ENCODE peak calls at places on chromosomes 6 and 20, in five cellular contexts. Q, T, B, N and C are unnamed samples.
A peak's percentile ranks its signal among the peaks of the same experiment; 100 is the strongest.

GRCh38 chr6:56510984-56511531 is 131.6 kb downstream of the DST start:
- DNase-seq in Q (no peak), T (peak; percentile 46), B (peak; percentile 34), N (peak; percentile 78), C (no peak)

GRCh38 chr6:168507730-168508129 is 66.7 kb downstream of the SMOC2 start:
- DNase-seq in Q (no peak), T (no peak), B (no peak), N (no peak), C (no peak)

GRCh38 chr6:84356907-84357306 is 129.5 kb upstream of the CEP162 start:
- DNase-seq in Q (no peak), T (no peak), B (no peak), N (no peak), C (no peak)

GRCh38 chr20:45098096-45098773 is 2.7 kb downstream of the KCNS1 start:
- DNase-seq in Q (no peak), T (no peak), B (no peak), N (no peak), C (peak; percentile 36)

GRCh38 chr6:53029761-53030160 is 34.7 kb upstream of the GSTA4 start:
- DNase-seq in Q (no peak), T (no peak), B (no peak), N (no peak), C (no peak)

GRCh38 chr20:19251958-19252669 is 39.7 kb downstream of the SLC24A3 start:
- DNase-seq in Q (no peak), T (no peak), B (no peak), N (no peak), C (peak; percentile 14)

GRCh38 chr6:146974346-146974745 is 229.9 kb upstream of the STXBP5 start:
- DNase-seq in Q (no peak), T (no peak), B (no peak), N (no peak), C (no peak)

GRCh38 chr6:26054937-26055669 is 32.1 kb upstream of the HFE start:
- DNase-seq in Q (peak; percentile 91), T (peak; percentile 89), B (peak; percentile 96), N (peak; percentile 97), C (peak; percentile 75)

GRCh38 chr20:20566523-20566922 is 145.9 kb downstream of the RALGAPA2 start:
- DNase-seq in Q (no peak), T (no peak), B (no peak), N (no peak), C (no peak)

GRCh38 chr6:87504440-87504839 is 31.7 kb downstream of the SLC35A1 start:
- DNase-seq in Q (no peak), T (no peak), B (peak; percentile 32), N (no peak), C (no peak)

GRCh38 chr6:4809999-4810918 is 34.1 kb downstream of the CDYL start:
- DNase-seq in Q (peak; percentile 68), T (no peak), B (peak; percentile 79), N (peak; percentile 86), C (no peak)

GRCh38 chr20:60976913-60977312 is 275.1 kb upstream of the CDH4 start:
- DNase-seq in Q (no peak), T (no peak), B (no peak), N (no peak), C (no peak)

GRCh38 chr6:148223424-148223842 is 119.2 kb upstream of the SASH1 start:
- DNase-seq in Q (no peak), T (no peak), B (peak; percentile 80), N (no peak), C (no peak)

GRCh38 chr6:11854418-11855165 is 76.0 kb upstream of the ADTRP start:
- DNase-seq in Q (peak; percentile 23), T (peak; percentile 35), B (peak; percentile 89), N (no peak), C (no peak)
- TF ChIP-seq MAFK in Q (no peak), T (peak; percentile 16), B (no peak), N (no peak), C (no peak)

DNA sequence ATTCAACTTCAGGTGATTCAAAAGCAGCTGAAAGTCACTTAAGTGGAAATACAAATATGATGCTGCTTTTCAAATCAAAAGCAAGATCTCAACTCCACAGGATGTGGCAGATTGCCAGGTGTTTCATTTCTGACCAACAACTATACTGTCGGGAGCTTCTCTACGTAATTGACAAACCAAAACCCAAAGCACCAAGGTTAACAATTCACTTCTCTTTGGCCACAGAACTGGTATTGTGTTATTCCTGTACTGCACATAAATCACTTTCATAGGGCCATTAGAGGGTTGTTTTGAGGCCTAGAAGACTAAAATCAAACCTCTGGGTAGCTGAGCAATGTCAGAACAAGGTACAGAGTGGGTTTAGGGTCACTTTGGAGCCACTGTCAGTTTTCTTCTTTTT is 169.7 kb downstream of the HAO1 start:
- DNase-seq in Q (no peak), T (no peak), B (no peak), N (no peak), C (no peak)
- TF ChIP-seq MAFK in Q (no peak), T (no peak), B (no peak), N (no peak), C (no peak)

DNA sequence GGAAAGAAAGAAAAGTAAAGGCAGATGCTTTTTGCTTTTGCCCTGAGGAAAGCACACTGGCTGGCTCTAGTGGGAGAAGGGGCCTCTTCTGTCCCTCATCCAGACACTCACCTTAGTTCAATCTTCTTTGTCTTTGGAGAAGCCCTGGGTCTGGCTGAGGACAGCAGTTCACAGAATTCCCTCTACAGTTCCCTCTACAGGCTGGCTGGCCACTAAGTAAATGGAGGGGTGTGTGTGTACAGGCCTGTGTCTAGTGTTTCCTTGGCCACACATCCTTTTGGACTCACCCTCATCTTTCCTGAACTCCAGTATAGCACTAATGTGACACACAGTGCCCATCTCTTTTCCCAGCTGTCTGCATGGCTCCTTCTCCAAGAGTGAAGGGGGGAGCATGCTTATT is 26.0 kb upstream of the CLVS2 start:
- DNase-seq in Q (peak; percentile 1), T (no peak), B (no peak), N (no peak), C (no peak)
- TF ChIP-seq MAFK in Q (no peak), T (no peak), B (no peak), N (no peak), C (no peak)

GRCh38 chr20:38200646-38201045 is 35.6 kb upstream of the TGM2 start:
- DNase-seq in Q (no peak), T (no peak), B (no peak), N (no peak), C (no peak)
- TF ChIP-seq MAFK in Q (no peak), T (no peak), B (no peak), N (no peak), C (no peak)

GRCh38 chr20:25274891-25275812 is 27.3 kb downstream of the PYGB start:
- DNase-seq in Q (no peak), T (no peak), B (no peak), N (no peak), C (no peak)
- TF ChIP-seq MAFK in Q (no peak), T (no peak), B (no peak), N (no peak), C (no peak)

GRCh38 chr20:50190251-50191064 is at the start of gene CEBPB:
- DNase-seq in Q (peak; percentile 93), T (peak; percentile 96), B (peak; percentile 88), N (peak; percentile 90), C (no peak)

GRCh38 chr20:50191065-50191565 is 485 bp downstream of the CEBPB start:
- DNase-seq in Q (no peak), T (peak; percentile 62), B (no peak), N (no peak), C (peak; percentile 68)

GRCh38 chr20:50188879-50189680 is 1.6 kb upstream of the CEBPB start:
- DNase-seq in Q (peak; percentile 51), T (no peak), B (no peak), N (peak; percentile 95), C (no peak)

GRCh38 chr20:50188287-50188688 is 2.3 kb upstream of the CEBPB start:
- DNase-seq in Q (no peak), T (no peak), B (no peak), N (no peak), C (no peak)

GRCh38 chr20:50189681-50190250 is 864 bp upstream of the CEBPB start:
- DNase-seq in Q (peak; percentile 59), T (no peak), B (no peak), N (peak; percentile 79), C (no peak)
- TF ChIP-seq MAFK in Q (no peak), T (no peak), B (no peak), N (no peak), C (no peak)

GRCh38 chr20:14922503-14923267 is 585.3 kb upstream of the FLRT3 start:
- DNase-seq in Q (no peak), T (no peak), B (no peak), N (no peak), C (no peak)

GRCh38 chr20:14918981-14919380 is 581.6 kb upstream of the FLRT3 start:
- DNase-seq in Q (no peak), T (no peak), B (no peak), N (no peak), C (no peak)

GRCh38 chr20:14919473-14920157 is 582.2 kb upstream of the FLRT3 start:
- DNase-seq in Q (peak; percentile 40), T (no peak), B (no peak), N (no peak), C (peak; percentile 49)

GRCh38 chr20:14924433-14924832 is 587.0 kb upstream of the FLRT3 start:
- DNase-seq in Q (peak; percentile 26), T (no peak), B (no peak), N (no peak), C (no peak)

DNA sequence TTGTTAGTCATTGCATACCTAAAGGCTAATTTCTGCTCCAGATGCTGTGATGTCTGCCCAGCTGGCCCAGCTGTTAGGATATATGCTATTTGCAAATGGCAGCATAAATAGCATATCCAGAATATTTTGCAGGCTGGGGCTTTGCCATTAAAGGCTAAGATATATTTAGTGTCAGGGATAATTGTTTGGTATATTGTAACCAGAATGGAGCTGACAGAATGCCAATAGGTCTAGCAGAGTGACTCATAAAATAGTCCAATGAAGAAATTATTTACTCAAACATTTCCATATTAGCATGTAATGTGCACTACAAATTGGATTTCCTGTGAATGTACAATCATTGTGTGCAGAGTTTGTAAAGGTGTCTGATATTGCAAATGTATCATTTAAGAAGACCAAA is 584.1 kb upstream of the FLRT3 start:
- DNase-seq in Q (no peak), T (no peak), B (no peak), N (no peak), C (no peak)
- TF ChIP-seq MAFK in Q (no peak), T (no peak), B (no peak), N (no peak), C (no peak)

DNA sequence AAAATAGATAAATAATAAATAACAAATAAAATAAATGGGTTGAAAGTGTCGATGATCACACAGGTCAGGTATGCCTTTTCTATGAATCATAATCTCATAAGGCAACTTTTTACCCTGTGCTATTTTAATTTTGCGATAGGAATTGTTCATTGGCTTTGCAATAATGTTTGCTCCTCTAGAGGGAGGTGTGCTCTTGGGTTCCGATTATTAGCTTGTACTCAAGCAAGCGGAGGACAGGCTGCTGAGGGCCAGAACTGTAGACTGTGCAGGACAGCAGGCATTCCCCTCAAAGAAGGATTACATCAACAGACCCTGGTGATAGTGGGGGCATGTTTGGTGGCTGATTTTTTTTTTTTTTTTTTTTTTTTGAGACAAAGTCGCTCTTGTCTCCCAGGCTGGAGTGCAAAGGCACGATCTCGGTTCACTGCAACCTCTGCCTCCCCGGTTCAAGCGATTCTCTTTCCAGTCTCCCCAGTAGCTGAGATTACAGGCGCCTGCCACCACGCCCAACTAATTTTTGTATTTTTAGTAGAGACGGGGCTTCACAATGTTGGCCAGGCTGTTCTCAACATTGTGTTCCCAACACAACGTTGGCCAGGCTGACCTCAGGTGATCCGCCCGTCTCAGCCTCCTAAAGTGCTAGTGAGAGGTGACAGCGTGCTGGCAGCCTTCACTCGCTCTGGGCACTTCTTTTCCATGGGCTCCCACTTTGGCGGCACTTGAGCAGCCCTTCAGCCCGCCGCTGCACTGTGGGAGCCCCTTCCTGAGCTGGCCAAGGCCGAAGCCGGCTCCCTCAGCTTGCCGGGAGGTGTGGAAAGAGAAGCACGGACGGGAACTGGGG is 35.6 kb downstream of the RIOK1 start:
- DNase-seq in Q (peak; percentile 56), T (peak; percentile 39), B (peak; percentile 41), N (peak; percentile 79), C (no peak)
- TF ChIP-seq MAFK in Q (no peak), T (no peak), B (no peak), N (no peak), C (no peak)

GRCh38 chr6:27547157-27548075 is 74.5 kb upstream of the ZNF184 start:
- DNase-seq in Q (peak; percentile 80), T (peak; percentile 48), B (peak; percentile 68), N (peak; percentile 67), C (no peak)
- TF ChIP-seq MAFK in Q (no peak), T (no peak), B (no peak), N (no peak), C (peak; percentile 79)